ENCODE peak calls at places on chromosomes 12 and 14, in seven cellular contexts. H is HCT116, A is K562, D is GM12878, E is HepG2, U is SK-N-SH, F is H1. I is an unnamed sample.

GRCh38 chr12:91105807-91106206 is 5.5 kb downstream of the LUM start:
- DNase-seq in D (no peak), U (no peak), F (no peak), H (no peak), A (no peak), E (no peak), I (no peak)

GRCh38 chr14:92974541-92975345 is 51.8 kb downstream of the CHGA start:
- DNase-seq in A (no peak), F (no peak), E (no peak), D (no peak), U (no peak), H (no peak), I (no peak)

GRCh38 chr12:120010661-120011230 is 21.7 kb downstream of the BICDL1 start:
- DNase-seq in F (no peak), D (no peak), A (no peak), U (no peak), H (no peak), E (no peak), I (no peak)

GRCh38 chr12:57852620-57853509 is 6.3 kb upstream of the CTDSP2 start:
- DNase-seq in D (no peak), A (no peak), F (peak; percentile 85), U (no peak), H (no peak), E (peak; percentile 32), I (no peak)

GRCh38 chr12:52317443-52318052 is 3.6 kb downstream of the KRT83 start:
- DNase-seq in U (no peak), E (no peak), H (no peak), F (no peak), A (no peak), D (no peak), I (no peak)

GRCh38 chr12:40016960-40017359 is 88.9 kb downstream of the SLC2A13 start:
- DNase-seq in D (no peak), E (no peak), F (no peak), U (no peak), A (no peak), H (no peak), I (no peak)

GRCh38 chr14:73250781-73251500 is 13.6 kb downstream of the PAPLN start:
- DNase-seq in F (no peak), D (no peak), H (no peak), A (no peak), U (no peak), E (no peak), I (no peak)

GRCh38 chr12:49524660-49525324 is 14.0 kb upstream of the KCNH3 start:
- DNase-seq in E (no peak), F (no peak), H (no peak), D (no peak), U (no peak), A (no peak), I (no peak)

GRCh38 chr14:64556526-64556925 is 6.8 kb downstream of the PPP1R36 start:
- DNase-seq in D (no peak), F (no peak), U (no peak), A (no peak), H (no peak), E (no peak), I (no peak)

GRCh38 chr14:75277000-75277795 is 1.4 kb upstream of the FOS start:
- DNase-seq in A (peak; percentile 86), U (peak; percentile 92), F (peak; percentile 83), D (no peak), E (peak; percentile 66), H (no peak), I (peak; percentile 91)

GRCh38 chr12:19783547-19784444 is 344.5 kb downstream of the AEBP2 start:
- DNase-seq in D (no peak), H (no peak), A (no peak), E (no peak), F (no peak), U (no peak), I (peak; percentile 5)

GRCh38 chr12:9646794-9647622 is 22.5 kb upstream of the CLEC2D start:
- DNase-seq in F (no peak), A (peak; percentile 5), D (no peak), U (no peak), E (no peak), H (no peak), I (no peak)

GRCh38 chr12:992647-993046 is 1.6 kb downstream of the ERC1 start:
- DNase-seq in F (no peak), U (no peak), E (no peak), H (no peak), D (no peak), A (no peak), I (no peak)

GRCh38 chr12:9347328-9348127 is 139.3 kb upstream of the PZP start:
- DNase-seq in F (no peak), D (no peak), U (no peak), H (peak; percentile 10), E (no peak), A (no peak), I (no peak)

GRCh38 chr12:128008341-128008740 is 258.6 kb upstream of the TMEM132C start:
- DNase-seq in E (no peak), U (no peak), A (no peak), H (no peak), F (no peak), D (no peak), I (no peak)

GRCh38 chr12:6532927-6533652 is 1.2 kb upstream of the GAPDH start:
- DNase-seq in A (peak; percentile 25), F (peak; percentile 81), E (peak; percentile 84), U (peak; percentile 79), H (no peak), D (no peak), I (peak; percentile 75)

GRCh38 chr12:50636505-50636904 is 127.4 kb upstream of the ATF1 start:
- DNase-seq in D (no peak), U (no peak), F (no peak), A (no peak), H (no peak), E (no peak), I (no peak)

GRCh38 chr12:13952096-13952495 is 29.3 kb downstream of the GRIN2B start:
- DNase-seq in E (no peak), U (no peak), F (no peak), D (no peak), H (no peak), A (no peak), I (no peak)

GRCh38 chr12:54419088-54419887 is at the start of gene ITGA5:
- DNase-seq in U (peak; percentile 58), H (peak; percentile 18), E (no peak), A (peak; percentile 82), D (no peak), F (peak; percentile 76), I (peak; percentile 70)

GRCh38 chr12:111201495-111202236 is 167.2 kb downstream of the PHETA1 start:
- DNase-seq in F (no peak), E (no peak), A (no peak), D (no peak), H (no peak), U (no peak), I (no peak)
- TF ChIP-seq JUND in F (no peak), E (no peak), A (no peak), D (no peak), H (no peak), U (no peak), I (no peak)

GRCh38 chr14:69299286-69300035 is 39.5 kb downstream of the GALNT16 start:
- DNase-seq in H (no peak), E (no peak), D (no peak), U (no peak), F (peak; percentile 55), A (no peak), I (no peak)

GRCh38 chr14:69303086-69303485 is 43.1 kb downstream of the GALNT16 start:
- DNase-seq in D (no peak), F (peak; percentile 35), U (no peak), A (no peak), H (no peak), E (no peak), I (no peak)

GRCh38 chr14:69300601-69301221 is 40.8 kb downstream of the GALNT16 start:
- DNase-seq in F (peak; percentile 35), H (no peak), E (no peak), U (no peak), A (no peak), D (no peak), I (no peak)

DNA sequence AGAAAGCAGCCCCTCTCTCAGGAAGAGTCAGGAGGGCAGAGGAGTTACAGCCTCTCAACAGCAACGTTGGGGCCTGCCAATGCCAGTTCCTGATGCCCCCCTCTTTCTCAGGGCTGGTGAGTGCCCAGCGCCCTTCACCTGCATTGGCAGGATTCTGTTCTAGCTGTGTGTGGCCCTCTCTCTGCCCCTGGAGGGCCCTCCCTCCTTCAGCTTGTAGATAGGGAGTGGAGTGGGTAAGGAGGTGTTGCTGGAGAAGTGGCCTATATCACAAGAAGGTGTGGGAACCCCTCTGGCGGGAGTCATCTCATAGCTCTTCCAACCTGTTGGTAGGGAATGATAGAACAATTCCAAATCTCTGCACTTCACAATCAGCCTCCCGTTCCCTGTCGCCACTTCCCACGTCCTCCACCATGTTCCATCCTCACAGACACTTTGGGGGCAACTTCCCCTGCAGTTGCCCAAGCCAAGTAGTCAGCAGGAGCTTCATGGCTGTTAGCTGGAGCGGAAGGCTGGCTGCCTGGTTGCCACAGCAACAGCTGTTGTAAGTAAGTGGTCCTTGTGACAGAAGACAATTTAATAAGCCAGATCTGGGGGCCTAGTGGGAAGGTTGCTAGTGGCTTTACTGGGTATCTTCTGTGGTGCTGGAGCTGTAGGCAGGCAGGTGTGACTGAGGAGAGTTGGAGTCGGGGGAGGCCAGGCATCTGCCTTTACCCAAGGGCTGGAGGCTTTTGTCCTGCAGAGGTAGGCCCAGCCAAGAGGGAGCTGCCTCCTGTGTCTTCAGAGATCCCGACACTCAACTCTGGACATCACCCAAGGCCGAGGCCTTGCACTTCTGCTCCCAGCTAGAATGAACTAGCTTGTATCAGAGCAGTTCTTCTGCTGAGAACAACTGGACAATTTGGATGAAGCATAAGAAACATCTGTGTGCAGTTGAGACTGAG is 38.4 kb downstream of the GALNT16 start:
- DNase-seq in U (no peak), D (no peak), F (peak; percentile 36), H (no peak), E (no peak), A (no peak), I (no peak)
- TF ChIP-seq JUND in U (no peak), D (no peak), F (no peak), H (no peak), E (no peak), A (no peak), I (no peak)

GRCh38 chr12:118060301-118061010 is 523 bp downstream of the WSB2 start:
- DNase-seq in A (no peak), D (no peak), H (no peak), U (no peak), F (peak; percentile 51), E (no peak), I (peak; percentile 49)
- TF ChIP-seq JUND in A (no peak), D (no peak), H (no peak), U (no peak), F (no peak), E (no peak), I (no peak)

DNA sequence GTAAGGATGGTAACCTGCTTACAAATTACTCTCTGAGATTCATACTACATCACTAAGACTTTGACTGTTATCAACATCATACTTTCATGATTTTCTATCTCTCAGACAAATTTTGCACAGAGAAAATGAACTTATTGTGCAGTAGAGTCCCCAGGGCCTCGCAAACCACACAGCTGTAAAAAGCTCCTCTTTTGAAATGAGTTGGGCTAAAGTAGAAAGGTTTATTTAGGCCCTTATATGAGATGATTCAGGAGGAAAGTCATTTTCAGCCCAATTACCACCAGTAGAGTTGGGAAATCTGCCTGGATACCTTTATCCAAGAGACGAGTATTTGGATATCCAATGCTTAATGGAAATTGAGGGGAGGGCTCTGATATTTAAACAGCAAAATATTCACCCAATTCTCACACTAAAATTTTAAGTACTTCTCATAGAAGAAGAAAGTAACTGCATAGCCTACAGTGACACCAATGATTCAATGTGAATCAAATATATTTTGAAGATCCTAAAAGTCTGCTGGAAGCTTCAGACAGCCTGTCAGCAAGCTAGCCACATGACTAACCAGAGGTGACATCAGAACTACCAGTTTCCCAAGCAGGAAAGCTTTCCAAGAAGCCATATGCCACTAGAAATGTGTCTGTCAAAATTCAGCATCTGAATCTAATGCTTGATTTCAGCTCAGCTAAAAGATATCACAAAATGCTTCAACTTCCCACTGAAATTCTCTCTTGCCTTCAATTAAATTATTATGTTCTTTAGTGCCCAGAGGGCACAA is 190.1 kb upstream of the SYT1 start:
- DNase-seq in D (no peak), F (no peak), E (no peak), A (no peak), U (no peak), H (no peak), I (no peak)
- TF ChIP-seq JUND in D (no peak), F (no peak), E (no peak), A (no peak), U (no peak), H (no peak), I (no peak)

I was measured in T47D.